ENCODE peak calls at places on chromosomes 1 and 21, in ten cellular contexts. Q is activated T-cell treated with anti-CD3 and anti-CD28 coated beads for 24 hours, T is GM04503, O is IMR-90, K is endothelial cell of umbilical vein, Y is NCI-H1694, R is AML-193, Z is NCI-H2029 treated with DMSO at 0.1 percent for 48 hours, G is fibroblast of lung, H is MV-4-11. A is an unnamed sample.

GRCh38 chr1:246888522-246888921 is 43.2 kb downstream of the AHCTF1 start:
- DNase-seq in Q (no peak), T (no peak), O (no peak), K (no peak), Y (no peak), R (no peak), Z (no peak), G (no peak), H (no peak), A (no peak)

GRCh38 chr1:18997508-18997907 is 41.0 kb upstream of the IFFO2 start:
- DNase-seq in Q (no peak), T (no peak), O (no peak), K (no peak), Y (no peak), R (no peak), Z (no peak), G (no peak), H (no peak), A (no peak)

GRCh38 chr1:63994636-63995035 is 208.8 kb upstream of the UBE2U start:
- DNase-seq in Q (no peak), T (no peak), O (no peak), K (no peak), Y (no peak), R (no peak), Z (no peak), G (no peak), H (no peak), A (no peak)

GRCh38 chr21:30146558-30147282 is 19.9 kb downstream of the CLDN17 start:
- DNase-seq in Q (no peak), T (no peak), O (no peak), K (no peak), Y (no peak), R (no peak), Z (no peak), G (no peak), H (no peak), A (no peak)

GRCh38 chr1:174659823-174660222 is 212.1 kb downstream of the GPR52 start:
- DNase-seq in Q (no peak), T (no peak), O (peak), K (peak), Y (no peak), R (no peak), Z (no peak), G (peak), H (no peak), A (no peak)

GRCh38 chr1:58781541-58782307 is 2.1 kb downstream of the JUN start:
- DNase-seq in Q (peak), T (no peak), O (peak), K (peak), Y (peak), R (peak), Z (peak), G (peak), H (peak), A (peak)

GRCh38 chr1:24102966-24103365 is 9.0 kb downstream of the MYOM3 start:
- DNase-seq in Q (no peak), T (no peak), O (no peak), K (no peak), Y (no peak), R (no peak), Z (no peak), G (no peak), H (no peak), A (no peak)

GRCh38 chr1:71706030-71706671 is 576.2 kb downstream of the NEGR1 start:
- DNase-seq in Q (no peak), T (no peak), O (peak), K (no peak), Y (no peak), R (no peak), Z (no peak), G (no peak), H (peak), A (no peak)

GRCh38 chr1:2204384-2205190 is 10.0 kb upstream of the FAAP20 start:
- DNase-seq in Q (no peak), T (no peak), O (peak), K (peak), Y (no peak), R (peak), Z (no peak), G (peak), H (peak), A (peak)

GRCh38 chr1:27392778-27393635 is 585 bp downstream of the GPR3 start:
- DNase-seq in Q (no peak), T (no peak), O (no peak), K (no peak), Y (no peak), R (no peak), Z (no peak), G (no peak), H (no peak), A (no peak)

GRCh38 chr1:55589656-55590297 is 374.6 kb upstream of the USP24 start:
- DNase-seq in Q (no peak), T (peak), O (no peak), K (peak), Y (no peak), R (no peak), Z (no peak), G (peak), H (no peak), A (no peak)

GRCh38 chr1:173420330-173420806 is 56.8 kb upstream of the PRDX6 start:
- DNase-seq in Q (peak), T (peak), O (peak), K (peak), Y (peak), R (peak), Z (peak), G (peak), H (peak), A (peak)

GRCh38 chr1:116498789-116499628 is 71.8 kb downstream of the CD58 start:
- DNase-seq in Q (peak), T (no peak), O (peak), K (peak), Y (peak), R (peak), Z (peak), G (peak), H (peak), A (peak)